ENCODE peak calls at places on chromosomes 5 and 9, in nine cellular contexts. E is CD8-positive, alpha-beta memory T cell; J is NCI-H2029; D is thyroid gland; L is effector memory CD8-positive, alpha-beta T cell; N is EL; Y is H9; R is DMS153; C is cardiac fibroblast. P is an unnamed sample.

GRCh38 chr5:174727794-174728662 is 3.6 kb downstream of the MSX2 start:
- DNase-seq in J (no peak), C (no peak), L (no peak), D (no peak), R (no peak), E (no peak), Y (no peak), N (no peak), P (no peak)

GRCh38 chr5:136328097-136328496 is 37.2 kb downstream of the TRPC7 start:
- DNase-seq in D (no peak), L (no peak), E (no peak), N (no peak), J (no peak), R (no peak), Y (no peak), C (no peak), P (no peak)

GRCh38 chr5:111776903-111777302 is 19.9 kb upstream of the NREP start:
- DNase-seq in E (no peak), R (no peak), L (no peak), C (no peak), J (no peak), D (no peak), N (no peak), Y (no peak), P (no peak)

GRCh38 chr5:179873176-179873575 is 14.6 kb upstream of the MRNIP start:
- DNase-seq in R (no peak), N (no peak), E (no peak), J (no peak), L (no peak), C (no peak), D (no peak), Y (no peak), P (no peak)

GRCh38 chr5:92991681-92992472 is 589.1 kb downstream of the NR2F1-AS1 start:
- DNase-seq in N (peak), E (no peak), C (peak), L (no peak), Y (no peak), D (no peak), R (no peak), J (no peak), P (peak)

GRCh38 chr9:79975471-79976316 is 403.9 kb downstream of the TLE4 start:
- DNase-seq in R (peak), E (no peak), L (no peak), Y (peak), D (no peak), N (no peak), C (no peak), J (no peak), P (peak)

GRCh38 chr9:99020786-99021436 is 77.2 kb downstream of the COL15A1 start:
- DNase-seq in C (no peak), R (no peak), Y (no peak), J (no peak), N (no peak), E (no peak), L (no peak), D (no peak), P (no peak)

GRCh38 chr5:179731791-179732411 is 721 bp upstream of the MAML1 start:
- DNase-seq in Y (peak), C (peak), D (no peak), E (no peak), R (no peak), N (peak), L (no peak), J (no peak), P (no peak)

GRCh38 chr5:161544350-161544765 is 2.2 kb downstream of the GABRB2 start:
- DNase-seq in N (peak), R (no peak), Y (peak), C (peak), D (peak), E (no peak), L (no peak), J (no peak), P (peak)

GRCh38 chr5:179343902-179344300 is 1.4 kb downstream of the ADAMTS2 start:
- DNase-seq in J (no peak), R (no peak), L (no peak), E (no peak), Y (peak), N (peak), D (no peak), C (peak), P (peak)

GRCh38 chr5:91556-92263 is at the start of gene PLEKHG4B:
- DNase-seq in J (no peak), E (no peak), R (peak), N (peak), D (peak), Y (peak), C (no peak), L (no peak), P (peak)

GRCh38 chr9:93585695-93586094 is 9.3 kb downstream of the PHF2 start:
- DNase-seq in J (no peak), D (no peak), E (no peak), L (no peak), R (no peak), C (no peak), N (no peak), Y (no peak), P (no peak)

GRCh38 chr5:140207250-140207954 is 32.4 kb downstream of the CYSTM1 start:
- DNase-seq in J (no peak), D (no peak), N (no peak), C (no peak), L (no peak), Y (no peak), E (no peak), R (no peak), P (no peak)

GRCh38 chr5:34674226-34674625 is 18.1 kb downstream of the RAI14 start:
- DNase-seq in C (peak), E (no peak), R (no peak), Y (no peak), D (no peak), J (no peak), L (no peak), N (peak), P (no peak)

GRCh38 chr9:127838375-127839078 is 15.9 kb downstream of the ENG start:
- DNase-seq in N (peak), Y (no peak), E (no peak), R (no peak), J (no peak), C (peak), D (peak), L (no peak), P (no peak)

GRCh38 chr5:164000241-164000640 is 494.8 kb downstream of the MAT2B start:
- DNase-seq in J (no peak), N (no peak), Y (no peak), L (no peak), C (no peak), D (no peak), E (no peak), R (no peak), P (no peak)

GRCh38 chr9:101421653-101422065 is 13.9 kb downstream of the ALDOB start:
- DNase-seq in J (no peak), D (no peak), C (no peak), L (no peak), N (no peak), Y (no peak), R (no peak), E (no peak), P (no peak)

GRCh38 chr5:116671211-116671736 is 96.7 kb upstream of the SEMA6A start:
- DNase-seq in D (no peak), C (no peak), J (no peak), E (no peak), N (no peak), Y (no peak), L (no peak), R (no peak), P (no peak)

GRCh38 chr5:40846371-40846770 is 5.2 kb downstream of the CARD6 start:
- DNase-seq in N (no peak), E (no peak), J (no peak), R (no peak), L (no peak), D (no peak), C (no peak), Y (no peak), P (no peak)

GRCh38 chr5:157283434-157283833 is 17.5 kb downstream of the CYFIP2 start:
- DNase-seq in J (no peak), E (peak), C (no peak), R (no peak), N (no peak), Y (no peak), L (peak), D (no peak), P (no peak)

GRCh38 chr5:148826082-148826971 is at the start of gene ADRB2:
- DNase-seq in N (peak), L (peak), J (peak), Y (peak), E (peak), R (peak), C (peak), D (peak), P (peak)

GRCh38 chr9:129442791-129443511 is 177.9 kb downstream of the C9orf50 start:
- DNase-seq in R (no peak), N (no peak), L (no peak), C (no peak), D (peak), Y (no peak), E (no peak), J (no peak), P (no peak)

GRCh38 chr5:112776301-112776856 is 38.7 kb downstream of the APC start:
- DNase-seq in Y (no peak), E (no peak), D (no peak), R (no peak), C (peak), J (no peak), N (peak), L (no peak), P (no peak)

GRCh38 chr9:75239176-75239575 is 150.9 kb downstream of the OSTF1 start:
- DNase-seq in E (no peak), L (no peak), Y (no peak), D (peak), R (peak), J (peak), C (peak), N (peak), P (no peak)

GRCh38 chr9:129210125-129210524 is 32.1 kb upstream of the IER5L start:
- DNase-seq in N (no peak), C (no peak), Y (no peak), L (no peak), J (no peak), E (no peak), R (no peak), D (no peak), P (no peak)

P was measured in HEK293T.